ENCODE peak calls at places on chromosomes 6 and 20, in nine cellular contexts. M, V, P, Q, H, D, Z, J and I are unnamed samples.

GRCh38 chr6:124962617-124963415 is 579 bp downstream of the RNF217 start:
- DNase-seq in P (peak), H (no peak), M (peak), D (peak), Z (peak), J (peak), V (no peak), Q (peak), I (peak)

GRCh38 chr20:44256961-44257360 is 9.9 kb downstream of the GDAP1L1 start:
- DNase-seq in D (no peak), J (no peak), V (no peak), Z (no peak), P (no peak), H (no peak), Q (no peak), M (no peak), I (no peak)

GRCh38 chr6:10081075-10081474 is 333.8 kb downstream of the TFAP2A start:
- DNase-seq in D (no peak), Q (no peak), P (no peak), M (no peak), Z (no peak), H (no peak), V (peak), J (no peak), I (no peak)

GRCh38 chr6:26003102-26003694 is 40.6 kb downstream of the TRIM38 start:
- DNase-seq in Q (peak), P (peak), Z (no peak), V (peak), M (peak), H (no peak), J (no peak), D (peak), I (peak)

GRCh38 chr6:162123797-162124196 is 603.8 kb downstream of the PRKN start:
- DNase-seq in M (peak), Q (peak), J (no peak), H (no peak), D (peak), V (no peak), Z (no peak), P (peak), I (no peak)

GRCh38 chr6:119871520-119871919 is 522.0 kb upstream of the MAN1A1 start:
- DNase-seq in P (no peak), V (no peak), Z (no peak), D (no peak), Q (peak), M (no peak), H (no peak), J (no peak), I (no peak)

GRCh38 chr20:57398231-57398821 is 7.1 kb downstream of the RBM38 start:
- DNase-seq in P (peak), J (peak), D (no peak), Q (no peak), V (no peak), Z (peak), H (peak), M (no peak), I (no peak)

GRCh38 chr20:63497946-63498935 is 642 bp downstream of the EEF1A2 start:
- DNase-seq in V (peak), D (peak), Q (no peak), Z (peak), M (peak), P (no peak), J (no peak), H (no peak), I (peak)

GRCh38 chr20:33944914-33945313 is 48.8 kb upstream of the RALY start:
- DNase-seq in H (no peak), M (no peak), J (no peak), Q (no peak), Z (no peak), P (no peak), V (no peak), D (peak), I (no peak)

GRCh38 chr6:130293800-130294199 is 71.0 kb upstream of the SAMD3 start:
- DNase-seq in V (peak), J (no peak), M (peak), H (no peak), Z (no peak), P (no peak), Q (peak), D (peak), I (peak)

GRCh38 chr6:113181164-113181563 is 676.0 kb upstream of the MARCKS start:
- DNase-seq in P (no peak), H (no peak), Z (no peak), D (no peak), V (no peak), Q (no peak), M (no peak), J (no peak), I (no peak)

GRCh38 chr6:56488281-56488680 is 154.4 kb downstream of the DST start:
- DNase-seq in Q (no peak), M (no peak), D (no peak), V (no peak), Z (no peak), J (no peak), H (no peak), P (no peak), I (no peak)

GRCh38 chr20:44284032-44284431 is 27.0 kb downstream of the FITM2 start:
- DNase-seq in H (no peak), Q (no peak), D (no peak), V (no peak), M (no peak), Z (no peak), P (no peak), J (no peak), I (no peak)

GRCh38 chr20:32585011-32585518 is at the start of gene NOL4L:
- DNase-seq in V (peak), H (no peak), Z (no peak), P (no peak), D (peak), Q (peak), J (no peak), M (peak), I (peak)

GRCh38 chr6:11188161-11188915 is 44.1 kb downstream of the NEDD9 start:
- DNase-seq in V (peak), M (peak), P (no peak), Z (no peak), D (no peak), H (no peak), Q (no peak), J (peak), I (no peak)

GRCh38 chr6:38702471-38703397 is at the start of gene GLO1:
- DNase-seq in Z (peak), J (peak), V (peak), M (peak), D (peak), P (peak), Q (peak), H (peak), I (peak)

GRCh38 chr6:83578057-83578456 is 65.7 kb downstream of the PRSS35 start:
- DNase-seq in H (no peak), M (no peak), Z (no peak), Q (no peak), D (no peak), P (no peak), V (no peak), J (no peak), I (no peak)

GRCh38 chr6:150033197-150033771 is 8.0 kb upstream of the RAET1L start:
- DNase-seq in J (no peak), Q (no peak), D (no peak), V (no peak), Z (no peak), P (no peak), M (peak), H (no peak), I (no peak)

GRCh38 chr6:46963039-46963438 is 41.3 kb upstream of the ADGRF5 start:
- DNase-seq in V (no peak), Z (no peak), Q (no peak), H (no peak), M (no peak), J (no peak), D (no peak), P (no peak), I (no peak)

GRCh38 chr20:47027042-47027441 is 132.4 kb downstream of the EYA2 start:
- DNase-seq in Q (no peak), Z (no peak), V (no peak), H (no peak), P (no peak), D (no peak), J (no peak), M (peak), I (peak)

GRCh38 chr6:139186242-139186641 is 51.4 kb downstream of the HECA start:
- DNase-seq in D (no peak), Q (no peak), M (no peak), H (no peak), J (no peak), Z (no peak), V (no peak), P (no peak), I (no peak)

GRCh38 chr20:8161262-8162071 is 29.4 kb downstream of the PLCB1 start:
- DNase-seq in V (no peak), D (no peak), M (peak), P (peak), Q (no peak), Z (no peak), J (no peak), H (no peak), I (peak)

GRCh38 chr20:24060851-24061590 is 72.4 kb upstream of the GGTLC1 start:
- DNase-seq in Z (no peak), Q (no peak), D (peak), M (no peak), P (no peak), V (no peak), J (no peak), H (no peak), I (no peak)

GRCh38 chr6:98834060-98835031 is at the start of gene POU3F2:
- DNase-seq in J (peak), P (no peak), M (peak), V (peak), Q (peak), H (no peak), D (peak), Z (peak), I (peak)

GRCh38 chr6:155292711-155293110 is 21.6 kb downstream of the TFB1M start:
- DNase-seq in P (no peak), M (no peak), D (no peak), H (no peak), Z (no peak), V (no peak), J (no peak), Q (no peak), I (no peak)

GRCh38 chr6:90093558-90094073 is 199.3 kb downstream of the GJA10 start:
- DNase-seq in Q (no peak), P (no peak), M (no peak), Z (no peak), J (no peak), D (no peak), V (no peak), H (no peak), I (no peak)

GRCh38 chr6:19492631-19493030 is 344.5 kb upstream of the ID4 start:
- DNase-seq in Z (no peak), M (peak), V (no peak), H (no peak), Q (no peak), D (no peak), J (no peak), P (no peak), I (no peak)

GRCh38 chr6:133837801-133838349 is 51.0 kb upstream of the TCF21 start:
- DNase-seq in V (peak), P (no peak), M (peak), H (peak), D (peak), Z (no peak), Q (peak), J (peak), I (peak)

GRCh38 chr6:84728602-84729001 is 35.8 kb downstream of the TBX18 start:
- DNase-seq in H (no peak), V (peak), P (no peak), D (peak), M (peak), J (no peak), Z (no peak), Q (peak), I (peak)